ENCODE peak calls at places on chromosomes 11 and 22, in four cellular contexts. V is activated CD8-positive, alpha-beta memory T cell treated with anti-CD3 and anti-CD28 coated beads, Interleukin-2, amount 10 ng/mL, durations not matched to agents 7 days and 5 days; D is activated naive CD4-positive, alpha-beta T cell; E is HAP-1. P is an unnamed sample.

GRCh38 chr11:77172666-77172982 is 44.6 kb downstream of the MYO7A start:
- DNase-seq in V (no peak), D (no peak), E (no peak), P (no peak)

GRCh38 chr11:27716850-27717249 is 16.6 kb upstream of the BDNF start:
- DNase-seq in V (no peak), D (no peak), E (no peak), P (no peak)

GRCh38 chr22:42436402-42436801 is 4.2 kb upstream of the NFAM1 start:
- DNase-seq in V (no peak), D (no peak), E (no peak), P (no peak)

GRCh38 chr11:74966651-74967050 is 17.6 kb downstream of the SPCS2 start:
- DNase-seq in V (no peak), D (no peak), E (no peak), P (no peak)

GRCh38 chr11:44531116-44531504 is 34.4 kb upstream of the CD82 start:
- DNase-seq in V (no peak), D (no peak), E (no peak), P (no peak)

GRCh38 chr22:19767427-19768380 is 7.1 kb downstream of the TBX1 start:
- DNase-seq in V (no peak), D (no peak), E (no peak), P (no peak)

GRCh38 chr11:35321111-35321510 is 98.2 kb downstream of the SLC1A2 start:
- DNase-seq in V (no peak), D (no peak), E (no peak), P (no peak)

GRCh38 chr22:44645083-44645482 is 56.9 kb upstream of the PRR5 start:
- DNase-seq in V (no peak), D (no peak), E (no peak), P (no peak)

GRCh38 chr11:17550455-17551346 is 3.6 kb downstream of the OTOG start:
- DNase-seq in V (no peak), D (no peak), E (no peak), P (no peak)

GRCh38 chr22:38202437-38203089 is 769 bp downstream of the MAFF start:
- DNase-seq in V (peak; percentile 73), D (peak; percentile 43), E (no peak), P (peak; percentile 68)

GRCh38 chr22:36232715-36233401 is 6.5 kb downstream of the APOL2 start:
- DNase-seq in V (no peak), D (no peak), E (no peak), P (no peak)

GRCh38 chr11:112294688-112295340 is 34.2 kb upstream of the PLET1 start:
- DNase-seq in V (no peak), D (no peak), E (no peak), P (no peak)

GRCh38 chr11:77104727-77105126 is 2.1 kb downstream of the OMP start:
- DNase-seq in V (no peak), D (no peak), E (no peak), P (no peak)

GRCh38 chr11:16178273-16178672 is 178.1 kb downstream of the SOX6 start:
- DNase-seq in V (no peak), D (no peak), E (no peak), P (no peak)

GRCh38 chr11:35085766-35086165 is 53.2 kb upstream of the CD44 start:
- DNase-seq in V (no peak), D (no peak), E (no peak), P (no peak)

GRCh38 chr11:975824-976223 is 50.2 kb downstream of the AP2A2 start:
- DNase-seq in V (no peak), D (no peak), E (no peak), P (peak; percentile 52)

GRCh38 chr22:37752189-37753061 is 55.3 kb upstream of the GCAT start:
- DNase-seq in V (no peak), D (no peak), E (no peak), P (no peak)

GRCh38 chr22:30219668-30220278 is 26.8 kb downstream of the LIF start:
- DNase-seq in V (no peak), D (no peak), E (no peak), P (no peak)

GRCh38 chr11:132088551-132088950 is 718.1 kb downstream of the NTM start:
- DNase-seq in V (no peak), D (no peak), E (no peak), P (no peak)